ENCODE peak calls at places on chromosomes 1 and 21, in four cellular contexts. B is hepatocyte, N is PC-9, X is HCT116. M is an unnamed sample.

GRCh38 chr1:110135268-110136065 is 14.8 kb upstream of the SLC6A17 start:
- DNase-seq in B (no peak), N (no peak), X (no peak), M (peak; percentile 22)

GRCh38 chr21:42081138-42081537 is 10.0 kb downstream of the UMODL1 start:
- DNase-seq in B (peak; percentile 51), N (no peak), X (no peak), M (peak; percentile 46)

GRCh38 chr1:96538883-96539282 is 182.7 kb upstream of the PTBP2 start:
- DNase-seq in B (peak; percentile 73), N (no peak), X (no peak), M (no peak)

GRCh38 chr21:41715649-41716321 is 51.1 kb downstream of the RIPK4 start:
- DNase-seq in B (peak; percentile 93), N (peak; percentile 98), X (no peak), M (no peak)

GRCh38 chr1:152725261-152725660 is 17.3 kb downstream of the LCE4A start:
- DNase-seq in B (no peak), N (no peak), X (no peak), M (no peak)

GRCh38 chr1:36322085-36322785 is 1.2 kb downstream of the EVA1B start:
- DNase-seq in B (no peak), N (no peak), X (no peak), M (peak; percentile 52)

GRCh38 chr1:160375788-160376524 is 9.1 kb downstream of the NHLH1 start:
- DNase-seq in B (no peak), N (peak; percentile 33), X (no peak), M (peak; percentile 78)

GRCh38 chr1:17149771-17150170 is 30.5 kb upstream of the PADI2 start:
- DNase-seq in B (no peak), N (no peak), X (no peak), M (no peak)

GRCh38 chr1:233721003-233721595 is 107.2 kb downstream of the KCNK1 start:
- DNase-seq in B (peak; percentile 14), N (peak; percentile 78), X (no peak), M (no peak)

GRCh38 chr1:221497051-221497450 is 244.8 kb downstream of the DUSP10 start:
- DNase-seq in B (no peak), N (no peak), X (no peak), M (no peak)

GRCh38 chr21:33640697-33641338 is 723 bp downstream of the CRYZL1 start:
- DNase-seq in B (peak; percentile 49), N (no peak), X (peak; percentile 4), M (peak; percentile 43)

GRCh38 chr1:236239186-236239585 is 42.6 kb downstream of the ERO1B start:
- DNase-seq in B (no peak), N (no peak), X (no peak), M (no peak)

GRCh38 chr1:31007462-31007991 is 58.0 kb downstream of the PUM1 start:
- DNase-seq in B (peak; percentile 52), N (no peak), X (no peak), M (no peak)

GRCh38 chr1:27298632-27299384 is 23.2 kb upstream of the TMEM222 start:
- DNase-seq in B (no peak), N (no peak), X (no peak), M (no peak)

GRCh38 chr1:215082532-215083407 is at the start of gene KCNK2:
- DNase-seq in B (peak; percentile 29), N (no peak), X (no peak), M (peak; percentile 70)

GRCh38 chr1:17653728-17654351 is 101.3 kb upstream of the ACTL8 start:
- DNase-seq in B (peak; percentile 71), N (no peak), X (no peak), M (peak; percentile 79)

GRCh38 chr1:108817016-108817415 is 39.9 kb downstream of the AKNAD1 start:
- DNase-seq in B (no peak), N (peak; percentile 33), X (no peak), M (no peak)

GRCh38 chr1:6040859-6041415 is 4.8 kb upstream of the KCNAB2 start:
- DNase-seq in B (no peak), N (no peak), X (no peak), M (no peak)

GRCh38 chr1:190102757-190103326 is 374.8 kb downstream of the BRINP3 start:
- DNase-seq in B (no peak), N (no peak), X (no peak), M (no peak)

GRCh38 chr21:40562603-40563002 is 284.4 kb downstream of the DSCAM start:
- DNase-seq in B (no peak), N (no peak), X (no peak), M (no peak)

GRCh38 chr1:18556364-18556763 is 74.3 kb upstream of the PAX7 start:
- DNase-seq in B (no peak), N (no peak), X (peak; percentile 44), M (peak; percentile 63)

GRCh38 chr21:38945536-38946245 is 140.0 kb downstream of the ETS2 start:
- DNase-seq in B (no peak), N (no peak), X (no peak), M (peak; percentile 90)

GRCh38 chr21:36246080-36246631 is 73.8 kb upstream of the MORC3 start:
- DNase-seq in B (no peak), N (no peak), X (no peak), M (no peak)

GRCh38 chr1:189628857-189629256 is 848.8 kb downstream of the BRINP3 start:
- DNase-seq in B (no peak), N (no peak), X (no peak), M (peak; percentile 5)

GRCh38 chr1:15749399-15750291 is 7.3 kb downstream of the TMEM82 start:
- DNase-seq in B (no peak), N (no peak), X (no peak), M (no peak)

GRCh38 chr1:162380061-162380846 is 1.3 kb upstream of the C1orf226 start:
- DNase-seq in B (no peak), N (no peak), X (no peak), M (no peak)

GRCh38 chr1:10867138-10867721 is 70.8 kb upstream of the CASZ1 start:
- DNase-seq in B (peak; percentile 86), N (no peak), X (no peak), M (peak; percentile 88)

GRCh38 chr1:18883636-18884418 is 18.5 kb downstream of the ALDH4A1 start:
- DNase-seq in B (peak; percentile 83), N (no peak), X (peak; percentile 38), M (peak; percentile 83)

GRCh38 chr1:219537182-219537581 is 75.7 kb downstream of the ZC3H11B start:
- DNase-seq in B (no peak), N (no peak), X (no peak), M (no peak)

GRCh38 chr21:38129711-38130110 is 127.1 kb upstream of the KCNJ15 start:
- DNase-seq in B (no peak), N (no peak), X (no peak), M (no peak)

GRCh38 chr1:29237906-29238600 is 1.7 kb downstream of the PTPRU start:
- DNase-seq in B (peak; percentile 73), N (peak; percentile 39), X (no peak), M (peak; percentile 75)

GRCh38 chr1:28926629-28927441 is 12.5 kb downstream of the EPB41 start:
- DNase-seq in B (no peak), N (no peak), X (no peak), M (peak; percentile 23)

GRCh38 chr1:36771678-36772284 is 262.5 kb downstream of the GRIK3 start:
- DNase-seq in B (no peak), N (no peak), X (no peak), M (peak; percentile 61)

GRCh38 chr1:68173283-68174172 is 58.8 kb downstream of the WLS start:
- DNase-seq in B (no peak), N (peak; percentile 74), X (no peak), M (no peak)

GRCh38 chr1:84122780-84123382 is 21.2 kb upstream of the PRKACB start:
- DNase-seq in B (peak; percentile 68), N (no peak), X (no peak), M (peak; percentile 56)

GRCh38 chr1:183884512-183884911 is 79.6 kb downstream of the RGL1 start:
- DNase-seq in B (no peak), N (no peak), X (no peak), M (no peak)

GRCh38 chr1:183883629-183884028 is 78.7 kb downstream of the RGL1 start:
- DNase-seq in B (no peak), N (no peak), X (no peak), M (no peak)

GRCh38 chr1:183887826-183888819 is 83.2 kb downstream of the RGL1 start:
- DNase-seq in B (no peak), N (no peak), X (no peak), M (no peak)

GRCh38 chr1:183882328-183883167 is 77.6 kb downstream of the RGL1 start:
- DNase-seq in B (no peak), N (peak; percentile 52), X (no peak), M (no peak)

DNA sequence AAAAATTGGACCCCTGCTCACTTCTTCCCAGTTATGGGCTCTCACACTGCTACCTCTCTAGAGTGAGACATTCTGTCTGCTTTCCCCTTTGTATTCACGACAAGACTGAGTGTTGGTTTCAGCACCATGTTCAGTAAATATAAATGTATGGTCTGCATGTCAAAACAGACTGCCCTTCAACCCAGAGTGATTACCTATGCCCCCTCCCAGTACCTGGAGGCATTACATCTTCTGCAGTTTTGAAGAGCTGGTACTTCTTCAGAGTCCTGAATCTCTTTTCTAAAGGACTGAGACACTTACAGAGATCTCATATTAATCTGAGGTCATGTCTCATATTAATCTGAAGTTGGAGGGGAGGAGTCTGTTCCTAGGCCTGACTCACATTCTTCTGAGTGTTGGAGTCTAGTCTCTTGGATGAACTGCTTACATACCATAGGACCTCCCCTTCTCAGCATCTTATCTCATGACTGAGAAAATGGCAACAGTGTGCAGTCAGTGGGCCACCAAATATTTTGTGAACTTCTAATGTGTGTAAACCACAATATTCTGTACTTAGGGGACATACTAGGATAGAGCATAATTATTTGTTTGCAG is 80.3 kb downstream of the RGL1 start:
- DNase-seq in B (no peak), N (no peak), X (no peak), M (no peak)
- TF ChIP-seq CTCF in B (no peak), N (no peak), X (no peak), M (peak; percentile 4)

GRCh38 chr1:185929759-185930158 is 195.6 kb downstream of the HMCN1 start:
- DNase-seq in B (no peak), N (no peak), X (no peak), M (no peak)
- H2AFZ ChIP-seq in B (no peak overlapping the region), N (no peak overlapping the region), X (no peak overlapping the region), M (no peak overlapping the region)

DNA sequence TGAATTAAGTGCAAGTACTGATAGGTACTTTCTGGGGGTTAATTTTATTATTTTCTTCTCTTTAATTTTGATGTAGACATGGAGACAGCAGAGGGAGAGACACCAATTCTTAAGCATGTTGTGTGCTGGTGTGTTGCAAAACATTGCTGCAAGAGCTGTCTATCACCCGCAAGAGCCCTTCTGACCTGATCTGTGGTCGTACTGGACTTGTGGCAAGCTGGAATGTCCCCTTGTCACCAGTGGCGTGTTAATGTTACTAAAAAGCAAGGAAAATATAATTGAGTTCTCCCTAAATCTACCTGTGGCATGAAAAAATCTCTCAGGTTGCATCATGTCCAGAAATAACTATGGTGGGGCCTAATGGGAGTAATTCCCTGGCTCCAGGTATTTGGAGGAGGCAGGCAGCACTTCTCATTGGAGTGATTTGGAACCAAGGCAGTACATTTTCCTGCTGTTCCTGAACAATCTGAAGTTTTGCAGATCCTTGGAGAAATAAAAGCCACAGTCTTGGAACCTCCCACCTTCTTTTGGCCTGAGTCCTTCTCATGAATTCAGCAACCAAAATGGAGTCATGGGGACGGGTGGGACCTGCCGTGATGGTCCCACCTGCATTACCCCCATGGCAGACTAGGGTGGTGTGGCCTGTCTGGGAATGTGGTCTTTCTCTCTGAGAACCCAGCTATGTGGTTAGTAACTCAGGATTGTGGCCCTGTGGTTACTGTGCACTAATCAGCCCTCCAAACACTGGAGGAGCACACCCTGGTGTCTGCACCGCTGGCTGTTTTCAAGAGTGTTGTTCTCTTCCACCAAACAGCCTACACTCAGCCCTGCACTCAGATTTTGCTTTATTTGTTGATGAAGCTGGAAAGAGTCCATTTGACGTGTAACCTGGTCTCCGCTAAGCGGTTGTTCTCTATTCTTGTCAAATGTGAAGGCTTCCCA is 57.4 kb downstream of the GALNT2 start:
- DNase-seq in B (no peak), N (no peak), X (no peak), M (no peak)
- H3K4me3 ChIP-seq in B (no peak overlapping the region), N (no peak overlapping the region), X (no peak overlapping the region), M (no peak overlapping the region)

GRCh38 chr1:156455362-156455761 is 45.2 kb downstream of the MEF2D start:
- DNase-seq in B (no peak), N (no peak), X (no peak), M (no peak)
- TF ChIP-seq CTCF in B (no peak), N (no peak), X (no peak), M (no peak)

M was measured in neural progenitor cell.